ENCODE peak calls at places on chromosomes 6 and 20, in four cellular contexts. H, P, C and Q are unnamed samples.

GRCh38 chr6:31441368-31442267 is 38.2 kb downstream of the MICA start:
- DNase-seq in H (peak; percentile 91), P (peak; percentile 83), C (peak; percentile 96), Q (peak; percentile 87)

GRCh38 chr20:35742741-35743523 is 872 bp upstream of the RBM39 start:
- DNase-seq in H (no peak), P (no peak), C (no peak), Q (no peak)

GRCh38 chr6:144462058-144462457 is 176.9 kb downstream of the UTRN start:
- DNase-seq in H (no peak), P (no peak), C (no peak), Q (no peak)

GRCh38 chr6:108689279-108690161 is 128.8 kb downstream of the FOXO3 start:
- DNase-seq in H (peak; percentile 95), P (peak; percentile 52), C (peak; percentile 94), Q (peak; percentile 56)

GRCh38 chr6:100276311-100277057 is 188.2 kb downstream of the SIM1 start:
- DNase-seq in H (no peak), P (no peak), C (no peak), Q (no peak)

GRCh38 chr20:33685328-33686007 is 717 bp downstream of the E2F1 start:
- DNase-seq in H (no peak), P (peak; percentile 93), C (no peak), Q (peak; percentile 72)

GRCh38 chr20:17611290-17611539 is 41.3 kb downstream of the DSTN start:
- DNase-seq in H (no peak), P (no peak), C (no peak), Q (no peak)

GRCh38 chr6:170222498-170223471 is 68.1 kb downstream of the DLL1 start:
- DNase-seq in H (peak; percentile 54), P (no peak), C (no peak), Q (no peak)

GRCh38 chr6:140393665-140394064 is 1019.2 kb upstream of the CITED2 start:
- DNase-seq in H (no peak), P (no peak), C (no peak), Q (no peak)

DNA sequence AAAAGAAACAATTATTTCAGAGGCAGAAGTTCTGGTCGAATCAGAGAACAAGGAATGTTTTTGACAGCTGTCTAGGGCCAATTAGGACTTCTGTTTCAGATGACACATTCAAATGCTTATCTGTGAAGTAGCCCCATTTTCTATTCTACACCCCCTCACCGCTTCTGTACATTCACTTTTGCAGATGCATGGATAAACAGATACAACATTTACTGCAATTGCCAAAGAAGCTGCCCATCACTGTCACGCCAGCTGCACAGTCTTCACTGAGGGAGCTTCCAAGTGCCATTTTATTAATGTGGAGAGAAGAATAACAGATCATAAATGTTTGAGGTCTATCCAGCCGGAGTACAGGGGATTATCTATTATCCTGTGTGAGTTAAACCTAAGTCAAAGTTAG is 426.8 kb upstream of the ARID1B start:
- DNase-seq in H (no peak), P (no peak), C (peak; percentile 8), Q (no peak)
- TF ChIP-seq EP300 in H (no peak), P (no peak), C (no peak), Q (no peak)

DNA sequence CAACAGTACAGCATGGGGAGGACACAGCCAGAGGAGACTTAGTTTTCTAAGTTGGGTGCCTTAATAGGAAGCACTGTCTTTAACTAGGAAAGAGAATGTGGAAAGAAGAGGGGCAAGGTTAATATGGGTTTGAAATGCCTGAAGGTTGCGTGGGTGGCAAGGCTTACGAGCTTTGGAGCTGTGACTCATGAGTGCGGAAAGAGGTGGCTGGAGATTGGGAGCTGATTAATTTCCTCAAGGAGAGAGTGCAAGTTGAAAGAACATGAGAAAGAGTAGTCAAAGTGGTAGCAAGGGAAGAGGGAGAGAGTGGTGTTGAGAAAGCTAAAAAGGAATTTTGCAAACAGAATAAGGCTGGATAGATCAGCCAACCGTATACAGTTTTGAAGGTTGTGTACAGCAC is 315.1 kb upstream of the PRND start:
- DNase-seq in H (no peak), P (no peak), C (no peak), Q (no peak)
- TF ChIP-seq POLR2AphosphoS5 in H (no peak), P (no peak), C (no peak), Q (no peak)

GRCh38 chr6:168504366-168504765 is 63.4 kb downstream of the SMOC2 start:
- DNase-seq in H (no peak), P (no peak), C (no peak), Q (no peak)
- H3K9me3 ChIP-seq in H (no peaks in the 10 kb centered on the region), P (no peaks in the 10 kb centered on the region), C (no peaks in the 10 kb centered on the region), Q (no peaks in the 10 kb centered on the region)

GRCh38 chr6:40714576-40715500 is 127.7 kb upstream of the LRFN2 start:
- DNase-seq in H (no peak), P (no peak), C (no peak), Q (peak; percentile 50)
- TF ChIP-seq EP300 in H (no peak), P (no peak), C (no peak), Q (no peak)

GRCh38 chr6:7909323-7910276 is 988 bp downstream of the TXNDC5 start:
- DNase-seq in H (no peak), P (peak; percentile 84), C (no peak), Q (peak; percentile 65)
- TF ChIP-seq POLR2AphosphoS5 in H (peak; percentile 30), P (no peak), C (no peak), Q (peak; percentile 28)

GRCh38 chr6:167683028-167683862 is 143.5 kb upstream of the AFDN start:
- DNase-seq in H (peak; percentile 83), P (no peak), C (no peak), Q (peak; percentile 71)
- H3K9me3 ChIP-seq in H (no peaks in the 10 kb centered on the region), P (peaks cover 7% of the 10 kb centered on the region), C (no peaks in the 10 kb centered on the region), Q (no peaks in the 10 kb centered on the region)